ENCODE peak calls at places on chromosomes 2 and 18, in ten cellular contexts. One of them, this sample, is unnamed.

GRCh38 chr2:187360286-187360685 is 87.8 kb downstream of the CALCRL start:
- DNase-seq in M059J: no peak
- DNase-seq in GOT3: no peak
- DNase-seq in nephron progenitor cell: no peak
- DNase-seq in memory B cell: no peak
- DNase-seq in AG08396: no peak
- DNase-seq in hippocampal formation: no peak
- DNase-seq in stimulated activated CD4-positive, alpha-beta T cell treated with anti-CD3 and anti-CD28 coated beads, Interleukin-2, amount 100 ng/mL, for 48 hours: no peak
- DNase-seq in activated gamma-delta T cell treated with Interleukin-2 at 50 U/mL for 16 hours: no peak
- DNase-seq in RKO: peak; percentile 2
- DNase-seq in this sample: no peak

GRCh38 chr2:73406996-73407395 is 21.4 kb downstream of the ALMS1 start:
- DNase-seq in AG08396: no peak
- DNase-seq in hippocampal formation: no peak
- DNase-seq in nephron progenitor cell: no peak
- DNase-seq in GOT3: no peak
- DNase-seq in RKO: no peak
- DNase-seq in M059J: no peak
- DNase-seq in stimulated activated CD4-positive, alpha-beta T cell treated with anti-CD3 and anti-CD28 coated beads, Interleukin-2, amount 100 ng/mL, for 48 hours: no peak
- DNase-seq in activated gamma-delta T cell treated with Interleukin-2 at 50 U/mL for 16 hours: no peak
- DNase-seq in memory B cell: no peak
- DNase-seq in this sample: no peak

GRCh38 chr2:182415771-182416170 is 11.1 kb downstream of the PDE1A start:
- DNase-seq in stimulated activated CD4-positive, alpha-beta T cell treated with anti-CD3 and anti-CD28 coated beads, Interleukin-2, amount 100 ng/mL, for 48 hours: no peak
- DNase-seq in hippocampal formation: no peak
- DNase-seq in memory B cell: no peak
- DNase-seq in activated gamma-delta T cell treated with Interleukin-2 at 50 U/mL for 16 hours: no peak
- DNase-seq in GOT3: no peak
- DNase-seq in AG08396: no peak
- DNase-seq in M059J: no peak
- DNase-seq in RKO: no peak
- DNase-seq in nephron progenitor cell: no peak
- DNase-seq in this sample: no peak

GRCh38 chr2:118185210-118186109 is 97.2 kb downstream of the INSIG2 start:
- DNase-seq in memory B cell: peak; percentile 24
- DNase-seq in GOT3: no peak
- DNase-seq in stimulated activated CD4-positive, alpha-beta T cell treated with anti-CD3 and anti-CD28 coated beads, Interleukin-2, amount 100 ng/mL, for 48 hours: peak; percentile 51
- DNase-seq in RKO: peak; percentile 59
- DNase-seq in hippocampal formation: peak; percentile 30
- DNase-seq in activated gamma-delta T cell treated with Interleukin-2 at 50 U/mL for 16 hours: peak; percentile 36
- DNase-seq in M059J: peak; percentile 48
- DNase-seq in AG08396: peak; percentile 53
- DNase-seq in nephron progenitor cell: peak; percentile 63
- DNase-seq in this sample: peak; percentile 18

GRCh38 chr2:162821176-162821575 is 17.4 kb downstream of the KCNH7 start:
- DNase-seq in hippocampal formation: no peak
- DNase-seq in AG08396: no peak
- DNase-seq in GOT3: no peak
- DNase-seq in memory B cell: no peak
- DNase-seq in RKO: no peak
- DNase-seq in stimulated activated CD4-positive, alpha-beta T cell treated with anti-CD3 and anti-CD28 coated beads, Interleukin-2, amount 100 ng/mL, for 48 hours: no peak
- DNase-seq in nephron progenitor cell: no peak
- DNase-seq in activated gamma-delta T cell treated with Interleukin-2 at 50 U/mL for 16 hours: no peak
- DNase-seq in M059J: peak; percentile 69
- DNase-seq in this sample: no peak

GRCh38 chr2:102025016-102025491 is 33.3 kb downstream of the IL1R2 start:
- DNase-seq in nephron progenitor cell: no peak
- DNase-seq in GOT3: no peak
- DNase-seq in AG08396: no peak
- DNase-seq in activated gamma-delta T cell treated with Interleukin-2 at 50 U/mL for 16 hours: no peak
- DNase-seq in memory B cell: no peak
- DNase-seq in hippocampal formation: no peak
- DNase-seq in stimulated activated CD4-positive, alpha-beta T cell treated with anti-CD3 and anti-CD28 coated beads, Interleukin-2, amount 100 ng/mL, for 48 hours: no peak
- DNase-seq in M059J: no peak
- DNase-seq in RKO: no peak
- DNase-seq in this sample: peak; percentile 84

GRCh38 chr2:9796056-9796792 is 47.0 kb upstream of the TAF1B start:
- DNase-seq in M059J: no peak
- DNase-seq in stimulated activated CD4-positive, alpha-beta T cell treated with anti-CD3 and anti-CD28 coated beads, Interleukin-2, amount 100 ng/mL, for 48 hours: no peak
- DNase-seq in hippocampal formation: no peak
- DNase-seq in nephron progenitor cell: peak; percentile 42
- DNase-seq in GOT3: no peak
- DNase-seq in memory B cell: no peak
- DNase-seq in AG08396: no peak
- DNase-seq in RKO: no peak
- DNase-seq in activated gamma-delta T cell treated with Interleukin-2 at 50 U/mL for 16 hours: no peak
- DNase-seq in this sample: no peak

GRCh38 chr2:112031473-112031872 is 23.6 kb upstream of the TMEM87B start:
- DNase-seq in GOT3: no peak
- DNase-seq in M059J: no peak
- DNase-seq in hippocampal formation: no peak
- DNase-seq in RKO: no peak
- DNase-seq in activated gamma-delta T cell treated with Interleukin-2 at 50 U/mL for 16 hours: no peak
- DNase-seq in stimulated activated CD4-positive, alpha-beta T cell treated with anti-CD3 and anti-CD28 coated beads, Interleukin-2, amount 100 ng/mL, for 48 hours: no peak
- DNase-seq in nephron progenitor cell: no peak
- DNase-seq in AG08396: peak; percentile 14
- DNase-seq in memory B cell: no peak
- DNase-seq in this sample: peak; percentile 38

GRCh38 chr18:9950289-9951016 is 36.6 kb downstream of the VAPA start:
- DNase-seq in activated gamma-delta T cell treated with Interleukin-2 at 50 U/mL for 16 hours: no peak
- DNase-seq in GOT3: no peak
- DNase-seq in M059J: peak; percentile 46
- DNase-seq in stimulated activated CD4-positive, alpha-beta T cell treated with anti-CD3 and anti-CD28 coated beads, Interleukin-2, amount 100 ng/mL, for 48 hours: no peak
- DNase-seq in memory B cell: no peak
- DNase-seq in nephron progenitor cell: no peak
- DNase-seq in RKO: no peak
- DNase-seq in hippocampal formation: no peak
- DNase-seq in AG08396: no peak
- DNase-seq in this sample: peak; percentile 55

GRCh38 chr2:212956665-212957064 is 194.7 kb downstream of the IKZF2 start:
- DNase-seq in hippocampal formation: no peak
- DNase-seq in RKO: no peak
- DNase-seq in stimulated activated CD4-positive, alpha-beta T cell treated with anti-CD3 and anti-CD28 coated beads, Interleukin-2, amount 100 ng/mL, for 48 hours: no peak
- DNase-seq in memory B cell: no peak
- DNase-seq in M059J: peak; percentile 32
- DNase-seq in activated gamma-delta T cell treated with Interleukin-2 at 50 U/mL for 16 hours: no peak
- DNase-seq in nephron progenitor cell: no peak
- DNase-seq in GOT3: no peak
- DNase-seq in AG08396: no peak
- DNase-seq in this sample: no peak